ENCODE peak calls at places on chromosomes 11 and 22, in nine cellular contexts. B is NB4, K is ovary, P is stomach, D is transverse colon, J is heart left ventricle, F is upper lobe of left lung, Z is tibial nerve, Q is HCT116. U is an unnamed sample.

GRCh38 chr11:62850911-62851806 is 11.8 kb upstream of the WDR74 start:
- DNase-seq in B (peak; percentile 64), K (no peak), P (no peak), D (no peak), J (no peak), F (no peak), Z (no peak), Q (peak; percentile 47), U (no peak)

GRCh38 chr11:60916669-60917206 is 2.8 kb downstream of the TMEM109 start:
- DNase-seq in B (no peak), K (no peak), P (no peak), D (no peak), J (no peak), F (no peak), Z (no peak), Q (no peak), U (no peak)

GRCh38 chr11:31240340-31240904 is 129.1 kb downstream of the DCDC1 start:
- DNase-seq in B (peak; percentile 65), K (no peak), P (no peak), D (no peak), J (no peak), F (no peak), Z (no peak), Q (peak; percentile 59), U (peak; percentile 16)

GRCh38 chr11:66674964-66675602 is 2.6 kb downstream of the RBM4B start:
- DNase-seq in B (no peak), K (no peak), P (no peak), D (no peak), J (no peak), F (no peak), Z (no peak), Q (no peak), U (no peak)

GRCh38 chr11:96424693-96425092 is 34.9 kb downstream of the JRKL start:
- DNase-seq in B (no peak), K (no peak), P (no peak), D (no peak), J (no peak), F (no peak), Z (no peak), Q (no peak), U (no peak)

GRCh38 chr11:45285931-45286632 is at the start of gene SYT13:
- DNase-seq in B (no peak), K (no peak), P (peak; percentile 78), D (peak; percentile 86), J (peak; percentile 71), F (peak; percentile 83), Z (no peak), Q (no peak), U (peak; percentile 76)

GRCh38 chr11:75280770-75281468 is 40.3 kb downstream of the TPBGL start:
- DNase-seq in B (no peak), K (no peak), P (no peak), D (peak; percentile 31), J (peak; percentile 52), F (no peak), Z (no peak), Q (no peak), U (no peak)

GRCh38 chr11:26930518-26931247 is 63.2 kb upstream of the FIBIN start:
- DNase-seq in B (no peak), K (no peak), P (no peak), D (no peak), J (no peak), F (no peak), Z (no peak), Q (no peak), U (no peak)

GRCh38 chr11:99325807-99326206 is 305.1 kb downstream of the CNTN5 start:
- DNase-seq in B (peak; percentile 49), K (no peak), P (no peak), D (no peak), J (no peak), F (no peak), Z (no peak), Q (no peak), U (no peak)

GRCh38 chr11:102581091-102581490 is 44.0 kb downstream of the MMP20 start:
- DNase-seq in B (no peak), K (no peak), P (no peak), D (no peak), J (no peak), F (no peak), Z (no peak), Q (no peak), U (no peak)

GRCh38 chr11:79055866-79056632 is 384.8 kb downstream of the TENM4 start:
- DNase-seq in B (no peak), K (no peak), P (no peak), D (no peak), J (no peak), F (no peak), Z (no peak), Q (no peak), U (peak; percentile 21)

DNA sequence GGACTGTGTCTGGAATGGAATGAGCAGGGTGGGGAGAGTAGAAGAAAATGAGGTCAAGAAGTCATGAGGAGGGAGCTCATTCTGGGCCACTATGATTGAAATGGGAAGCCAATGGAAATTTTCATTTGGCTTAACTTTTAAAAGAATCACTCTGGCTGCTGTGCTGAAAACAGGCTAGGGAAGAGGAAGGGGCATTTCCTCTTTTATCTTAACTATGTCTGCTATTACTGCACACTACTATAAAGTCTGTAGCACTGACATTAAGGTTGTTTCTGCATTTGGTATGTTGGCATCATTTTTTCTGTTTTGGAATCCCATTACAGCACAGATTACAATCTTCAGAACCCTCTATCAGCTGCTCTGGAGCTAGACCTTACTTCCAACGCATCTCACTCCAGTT is 8.2 kb downstream of the PATL1 start:
- DNase-seq in B (no peak), K (no peak), P (no peak), D (no peak), J (no peak), F (no peak), Z (no peak), Q (no peak), U (no peak)
- TF ChIP-seq CTCF in B (no peak), K (no peak), P (no peak), D (no peak), J (no peak), F (no peak), Z (no peak), Q (no peak), U (no peak)

GRCh38 chr11:63920870-63921417 is 4.0 kb upstream of the RCOR2 start:
- DNase-seq in B (no peak), K (no peak), P (no peak), D (peak; percentile 28), J (no peak), F (no peak), Z (no peak), Q (no peak), U (peak; percentile 58)
- H3K4me3 ChIP-seq in B (no peak overlapping the region), K (no peak overlapping the region), P (no peak overlapping the region), D (no peak overlapping the region), J (no peak overlapping the region), F (no peak overlapping the region), Z (no peak overlapping the region), Q (peak overlapping the region; percentile 55), U (no peak overlapping the region)

GRCh38 chr22:20857838-20858614 is 585 bp downstream of the PI4KA start:
- DNase-seq in B (peak; percentile 90), K (peak; percentile 90), P (peak; percentile 78), D (peak; percentile 85), J (peak; percentile 94), F (peak; percentile 95), Z (peak; percentile 51), Q (peak; percentile 64), U (peak; percentile 68)

GRCh38 chr22:20859615-20860014 is 808 bp downstream of the SNAP29 start:
- DNase-seq in B (no peak), K (no peak), P (no peak), D (no peak), J (no peak), F (no peak), Z (no peak), Q (no peak), U (no peak)

GRCh38 chr22:20862540-20862939 is 3.7 kb downstream of the SNAP29 start:
- DNase-seq in B (no peak), K (no peak), P (no peak), D (no peak), J (no peak), F (no peak), Z (no peak), Q (no peak), U (no peak)

GRCh38 chr22:20857247-20857643 is 1.4 kb downstream of the PI4KA start:
- DNase-seq in B (no peak), K (no peak), P (no peak), D (no peak), J (no peak), F (no peak), Z (no peak), Q (no peak), U (no peak)

DNA sequence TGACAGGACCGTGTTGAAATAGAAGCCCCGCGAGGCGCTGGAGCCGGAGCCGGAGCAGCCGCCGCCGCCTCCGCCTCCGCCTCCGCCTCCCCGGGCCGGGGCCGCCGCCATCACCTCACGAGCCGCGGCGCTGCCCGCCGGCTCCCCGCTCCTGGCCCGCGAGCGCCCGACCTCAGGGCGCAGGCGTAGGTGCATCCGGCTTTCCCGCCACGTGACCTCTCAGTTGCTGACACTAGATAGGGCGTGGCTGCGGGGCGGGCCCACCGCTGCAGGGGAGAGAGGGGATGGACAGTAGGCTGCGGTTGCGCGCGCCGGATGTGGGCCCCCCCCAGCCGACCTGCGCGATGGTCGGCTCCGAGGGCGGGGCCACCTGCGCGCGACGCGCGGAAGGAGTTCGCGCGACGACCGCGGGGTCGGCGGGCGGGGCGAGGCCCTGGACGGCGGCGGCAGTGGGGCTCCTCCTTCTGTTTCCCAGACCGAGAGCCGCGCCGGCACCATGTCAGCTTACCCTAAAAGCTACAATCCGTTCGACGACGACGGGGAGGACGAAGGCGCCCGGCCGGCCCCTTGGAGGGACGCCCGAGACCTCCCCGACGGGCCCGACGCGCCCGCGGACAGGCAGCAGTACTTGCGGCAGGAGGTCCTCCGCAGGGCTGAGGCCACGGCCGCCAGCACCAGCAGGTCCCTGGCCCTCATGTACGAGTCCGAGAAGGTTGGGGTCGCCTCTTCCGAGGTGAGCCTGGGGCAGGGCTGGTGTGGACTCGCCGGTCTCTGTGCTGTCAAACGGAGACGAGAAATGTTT is at the start of the genes PI4KA and SNAP29:
- DNase-seq in B (peak; percentile 98), K (peak; percentile 99), P (peak; percentile 99), D (peak; percentile 99), J (peak; percentile 100), F (peak; percentile 100), Z (peak; percentile 98), Q (peak; percentile 93), U (peak; percentile 100)
- TF ChIP-seq POLR2A in B (peak; percentile 74), K (peak; percentile 86), P (no peak), D (peak; percentile 80), J (peak; percentile 88), F (peak; percentile 94), Z (peak; percentile 92), Q (peak; percentile 40), U (peak; percentile 92)

GRCh38 chr11:12433571-12434061 is 56.2 kb downstream of the PARVA start:
- DNase-seq in B (no peak), K (no peak), P (no peak), D (peak; percentile 26), J (no peak), F (no peak), Z (no peak), Q (no peak), U (peak; percentile 46)
- TF ChIP-seq CTCF in B (no peak), K (no peak), P (no peak), D (no peak), J (no peak), F (no peak), Z (no peak), Q (no peak), U (no peak)

GRCh38 chr22:37043828-37044538 is 7.6 kb upstream of the KCTD17 start:
- DNase-seq in B (peak; percentile 82), K (peak; percentile 53), P (peak; percentile 88), D (peak; percentile 89), J (peak; percentile 78), F (no peak), Z (no peak), Q (peak; percentile 47), U (peak; percentile 82)
- H3K4me3 ChIP-seq in B (no peak overlapping the region), K (no peak overlapping the region), P (no peak overlapping the region), D (no peak overlapping the region), J (no peak overlapping the region), F (no peak overlapping the region), Z (no peak overlapping the region), Q (no peak overlapping the region), U (no peak overlapping the region)

U was measured in thyroid gland.